ENCODE peak calls at places on chromosomes 13 and 19, in four cellular contexts. B, H, U and I are unnamed samples.

GRCh38 chr13:112806761-112807652 is 117.2 kb downstream of the ATP11A start:
- DNase-seq in B (peak; percentile 20), U (no peak), H (no peak), I (no peak)

GRCh38 chr19:13573268-13573667 is 67.0 kb upstream of the CACNA1A start:
- DNase-seq in B (no peak), U (no peak), H (no peak), I (no peak)

GRCh38 chr13:96544965-96545364 is 449.3 kb downstream of the OXGR1 start:
- DNase-seq in B (peak; percentile 30), H (no peak), U (no peak), I (no peak)

GRCh38 chr13:75541961-75542360 is 4.3 kb upstream of the COMMD6 start:
- DNase-seq in B (no peak), H (no peak), U (no peak), I (no peak)

GRCh38 chr13:40762849-40763248 is 8.1 kb downstream of the MRPS31 start:
- DNase-seq in U (no peak), H (peak; percentile 78), B (peak; percentile 23), I (no peak)

GRCh38 chr13:31922724-31923123 is 108.8 kb upstream of the FRY start:
- DNase-seq in B (no peak), U (no peak), H (no peak), I (no peak)

GRCh38 chr13:30128591-30128990 is 178.8 kb downstream of the KATNAL1 start:
- DNase-seq in H (no peak), B (no peak), U (no peak), I (no peak)

GRCh38 chr13:110965755-110966134 is 50.9 kb upstream of the ANKRD10 start:
- DNase-seq in U (no peak), H (no peak), B (no peak), I (no peak)

GRCh38 chr13:114151565-114152284 is 19.3 kb upstream of the RASA3 start:
- DNase-seq in H (no peak), U (peak; percentile 69), B (peak; percentile 41), I (no peak)

GRCh38 chr13:52156724-52157251 is 2.6 kb downstream of the NEK3 start:
- DNase-seq in H (no peak), B (peak; percentile 63), U (no peak), I (no peak)

GRCh38 chr13:110442946-110443632 is 118.4 kb downstream of the RAB20 start:
- DNase-seq in U (no peak), H (no peak), B (peak; percentile 52), I (no peak)

GRCh38 chr13:105660550-105660949 is 874.9 kb downstream of the EFNB2 start:
- DNase-seq in B (peak; percentile 46), H (no peak), U (no peak), I (no peak)

GRCh38 chr13:49904729-49905456 is 31.2 kb downstream of the SPRYD7 start:
- DNase-seq in B (no peak), U (no peak), H (no peak), I (no peak)

GRCh38 chr19:33376423-33376822 is 2.9 kb downstream of the CEBPG start:
- DNase-seq in B (peak; percentile 89), U (no peak), H (no peak), I (no peak)

GRCh38 chr19:38264486-38265212 is at the start of gene SPINT2:
- DNase-seq in U (peak; percentile 51), H (no peak), B (no peak), I (no peak)

GRCh38 chr13:22061371-22061805 is 390.5 kb downstream of the FGF9 start:
- DNase-seq in B (no peak), H (no peak), U (peak; percentile 52), I (peak; percentile 27)

GRCh38 chr13:20942938-20943518 is 40.5 kb upstream of the XPO4 start:
- DNase-seq in U (no peak), H (no peak), B (no peak), I (no peak)

GRCh38 chr19:37059142-37059541 is 19.1 kb upstream of the ZNF420 start:
- DNase-seq in B (no peak), U (no peak), H (no peak), I (no peak)

GRCh38 chr19:37056776-37057175 is 21.5 kb upstream of the ZNF420 start:
- DNase-seq in H (no peak), B (no peak), U (no peak), I (no peak)

GRCh38 chr19:37055330-37055729 is 22.9 kb upstream of the ZNF420 start:
- DNase-seq in U (no peak), B (no peak), H (no peak), I (no peak)
- H3K9me3 ChIP-seq in U (no peaks in the 10 kb centered on the region), B (no peaks in the 10 kb centered on the region), H (peaks cover 26% of the 10 kb centered on the region), I (no peaks in the 10 kb centered on the region)

DNA sequence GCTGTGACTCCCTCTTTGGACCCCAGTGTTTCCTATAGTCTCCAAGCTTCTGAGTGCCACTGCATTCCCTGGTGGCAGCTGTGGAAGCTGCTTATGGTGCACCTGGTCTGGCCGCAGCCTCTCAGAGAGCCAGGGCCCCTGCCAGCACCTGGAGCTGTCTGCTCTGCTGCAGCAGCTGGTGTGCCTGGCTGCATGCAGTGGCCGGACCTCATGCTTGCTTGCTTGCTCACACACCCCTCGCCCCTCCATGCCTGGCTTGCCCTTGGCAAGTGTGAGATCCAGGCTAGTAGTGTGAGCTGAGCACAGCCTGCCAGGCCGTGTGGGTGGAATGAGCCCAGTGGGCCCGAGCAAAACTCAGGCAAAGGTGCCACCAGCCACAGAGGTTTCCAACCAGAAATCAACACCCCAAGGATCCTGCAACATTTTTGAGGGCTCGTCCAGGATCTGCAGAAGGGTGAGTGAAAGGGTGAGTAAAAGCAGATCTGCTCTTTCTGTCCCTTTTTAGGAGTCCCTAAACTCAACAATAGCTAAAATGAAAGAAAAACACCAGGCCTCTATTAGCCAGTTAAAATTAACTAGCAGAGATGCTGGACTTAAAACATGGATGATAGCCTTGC is 7.6 kb upstream of the MLLT1 start:
- DNase-seq in B (no peak), U (no peak), H (no peak), I (no peak)
- H3K9me3 ChIP-seq in B (no peaks in the 10 kb centered on the region), U (peaks cover 30% of the 10 kb centered on the region), H (peaks cover 14% of the 10 kb centered on the region), I (peaks cover 8% of the 10 kb centered on the region)

DNA sequence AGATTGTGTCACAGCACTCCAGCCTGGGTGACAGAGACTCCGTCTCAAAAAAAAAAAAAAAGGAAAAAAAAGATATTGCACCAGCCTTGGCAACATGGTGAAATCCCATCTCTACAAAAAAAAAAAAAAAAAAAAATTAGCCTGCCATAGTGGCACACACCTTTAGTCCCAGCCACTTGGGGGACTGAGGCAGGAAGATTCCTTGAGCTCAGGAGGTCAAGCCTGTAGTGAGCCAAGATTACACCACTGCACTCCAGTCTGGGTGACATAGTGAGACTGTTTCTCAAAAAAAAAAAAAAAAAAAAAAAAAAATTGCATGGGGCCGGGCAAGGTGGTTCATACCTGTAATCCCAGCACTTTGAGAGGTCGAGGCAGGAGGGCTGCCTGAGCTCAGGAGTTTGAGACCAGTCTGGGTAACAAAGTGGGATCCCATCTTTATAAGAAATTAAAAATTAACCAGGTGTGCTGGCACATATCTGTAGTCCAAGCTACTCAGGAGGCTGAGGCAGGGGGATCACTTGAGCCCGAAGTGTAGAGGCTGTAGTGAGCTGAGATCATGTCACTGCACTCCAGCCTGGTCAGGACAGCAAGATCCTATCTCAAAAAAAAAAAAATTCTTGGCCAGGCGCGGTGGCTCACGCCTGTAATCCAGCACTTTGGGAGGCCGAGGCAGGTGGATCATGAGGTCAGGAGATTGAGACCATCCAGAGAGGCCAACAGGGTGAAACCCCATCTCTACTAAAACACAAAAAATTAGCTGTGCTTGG is 7.1 kb upstream of the HDGFL2 start:
- DNase-seq in U (no peak), B (no peak), H (no peak), I (no peak)
- H3K9me3 ChIP-seq in U (no peaks in the 10 kb centered on the region), B (no peaks in the 10 kb centered on the region), H (no peaks in the 10 kb centered on the region), I (no peaks in the 10 kb centered on the region)

DNA sequence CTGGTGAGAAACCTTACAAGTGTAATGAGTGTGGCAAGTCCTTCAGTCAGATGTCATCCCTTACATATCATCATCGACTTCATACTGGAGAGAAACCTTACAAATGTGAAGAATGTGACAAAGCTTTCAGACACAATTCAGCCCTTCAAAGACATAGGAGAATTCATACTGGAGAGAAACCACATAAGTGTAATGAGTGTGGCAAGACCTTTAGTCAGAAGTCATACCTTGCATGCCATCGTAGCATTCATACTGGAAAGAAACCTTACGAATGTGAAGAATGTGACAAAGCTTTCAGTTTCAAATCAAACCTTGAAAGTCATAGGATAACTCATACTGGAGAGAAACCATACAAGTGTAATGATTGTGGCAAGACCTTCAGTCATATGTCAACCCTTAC is 13.6 kb upstream of the ZNF765 start:
- DNase-seq in H (no peak), U (no peak), B (no peak), I (no peak)
- H3K9me3 ChIP-seq in H (peaks cover 77% of the 10 kb centered on the region), U (peaks cover 51% of the 10 kb centered on the region), B (no peaks in the 10 kb centered on the region), I (peaks cover 41% of the 10 kb centered on the region)

DNA sequence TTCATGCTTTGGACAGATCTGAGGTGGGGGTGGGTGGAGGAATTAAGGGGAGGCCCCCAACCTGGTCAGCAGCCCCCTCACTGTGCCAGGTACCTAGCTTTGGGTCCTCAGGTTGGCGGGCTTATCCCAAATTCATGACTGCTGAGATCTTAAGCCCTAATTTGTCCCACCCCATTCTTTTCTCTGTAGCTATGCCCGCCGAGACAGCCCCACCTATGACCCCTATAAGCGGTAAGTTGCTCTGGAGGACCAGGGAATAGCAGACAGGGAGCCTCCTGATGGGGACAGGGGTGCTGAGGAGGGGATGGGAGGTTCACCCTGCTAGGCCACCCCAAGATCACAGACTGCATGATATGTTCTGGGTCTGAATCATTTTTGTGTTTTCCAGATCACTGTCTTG is 14.3 kb downstream of the ZNF296 start:
- DNase-seq in U (no peak), H (no peak), B (no peak), I (no peak)
- H3K9me3 ChIP-seq in U (no peaks in the 10 kb centered on the region), H (no peaks in the 10 kb centered on the region), B (no peaks in the 10 kb centered on the region), I (no peaks in the 10 kb centered on the region)

DNA sequence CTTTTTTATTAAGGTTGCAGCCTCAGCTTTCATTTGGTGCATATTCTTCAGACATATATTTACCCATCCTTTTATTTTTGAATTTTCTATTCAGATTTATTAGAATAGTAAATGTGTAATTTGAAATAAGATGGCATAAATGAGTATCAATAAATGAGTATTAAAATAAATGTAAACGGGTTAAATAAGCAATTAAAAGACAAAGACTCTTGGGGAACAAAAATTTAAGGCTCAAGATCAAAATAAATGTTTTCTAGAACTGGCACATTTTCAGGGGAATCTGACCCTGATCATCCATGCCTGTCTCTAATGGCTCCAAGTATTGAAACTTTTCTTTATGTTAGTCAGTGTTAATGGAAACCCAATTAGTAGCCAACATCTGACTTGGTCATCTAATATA is 3.0 kb downstream of the OR10H3 start:
- DNase-seq in U (no peak), H (no peak), B (no peak), I (no peak)
- H3K9me3 ChIP-seq in U (no peaks in the 10 kb centered on the region), H (no peaks in the 10 kb centered on the region), B (no peaks in the 10 kb centered on the region), I (no peaks in the 10 kb centered on the region)